ENCODE peak calls at places on chromosome 10, in six cellular contexts. One of them, this sample, is unnamed.

GRCh38 chr10:74586088-74586585 is 240.3 kb upstream of the KAT6B start:
- DNase-seq in right cardiac atrium: no peak
- DNase-seq in left ventricle myocardium inferior: no peak
- DNase-seq in colonic mucosa: no peak
- DNase-seq in body of pancreas: peak
- DNase-seq in ovary: no peak
- DNase-seq in this sample: no peak

GRCh38 chr10:113987805-113988204 is 55.9 kb upstream of the ADRB1 start:
- DNase-seq in right cardiac atrium: no peak
- DNase-seq in left ventricle myocardium inferior: no peak
- DNase-seq in colonic mucosa: no peak
- DNase-seq in body of pancreas: no peak
- DNase-seq in ovary: no peak
- DNase-seq in this sample: no peak

GRCh38 chr10:63708421-63708820 is 187.2 kb downstream of the REEP3 start:
- DNase-seq in right cardiac atrium: no peak
- DNase-seq in left ventricle myocardium inferior: no peak
- DNase-seq in colonic mucosa: no peak
- DNase-seq in body of pancreas: no peak
- DNase-seq in ovary: no peak
- DNase-seq in this sample: no peak

GRCh38 chr10:98463022-98463421 is 16.3 kb upstream of the HPS1 start:
- DNase-seq in right cardiac atrium: no peak
- DNase-seq in left ventricle myocardium inferior: no peak
- DNase-seq in colonic mucosa: no peak
- DNase-seq in body of pancreas: no peak
- DNase-seq in ovary: no peak
- DNase-seq in this sample: no peak

GRCh38 chr10:74032900-74033655 is 35.2 kb downstream of the VCL start:
- DNase-seq in right cardiac atrium: no peak
- DNase-seq in left ventricle myocardium inferior: no peak
- DNase-seq in colonic mucosa: no peak
- DNase-seq in body of pancreas: no peak
- DNase-seq in ovary: no peak
- DNase-seq in this sample: no peak

GRCh38 chr10:95810198-95810976 is 54.4 kb downstream of the ENTPD1 start:
- DNase-seq in right cardiac atrium: peak
- DNase-seq in left ventricle myocardium inferior: no peak
- DNase-seq in colonic mucosa: no peak
- DNase-seq in body of pancreas: no peak
- DNase-seq in ovary: no peak
- DNase-seq in this sample: no peak

GRCh38 chr10:29588640-29589421 is 45.9 kb downstream of the SVIL start:
- DNase-seq in right cardiac atrium: no peak
- DNase-seq in left ventricle myocardium inferior: no peak
- DNase-seq in colonic mucosa: no peak
- DNase-seq in body of pancreas: no peak
- DNase-seq in ovary: no peak
- DNase-seq in this sample: no peak

GRCh38 chr10:32948451-32948850 is 9.6 kb downstream of the ITGB1 start:
- DNase-seq in right cardiac atrium: no peak
- DNase-seq in left ventricle myocardium inferior: no peak
- DNase-seq in colonic mucosa: no peak
- DNase-seq in body of pancreas: no peak
- DNase-seq in ovary: no peak
- DNase-seq in this sample: no peak

DNA sequence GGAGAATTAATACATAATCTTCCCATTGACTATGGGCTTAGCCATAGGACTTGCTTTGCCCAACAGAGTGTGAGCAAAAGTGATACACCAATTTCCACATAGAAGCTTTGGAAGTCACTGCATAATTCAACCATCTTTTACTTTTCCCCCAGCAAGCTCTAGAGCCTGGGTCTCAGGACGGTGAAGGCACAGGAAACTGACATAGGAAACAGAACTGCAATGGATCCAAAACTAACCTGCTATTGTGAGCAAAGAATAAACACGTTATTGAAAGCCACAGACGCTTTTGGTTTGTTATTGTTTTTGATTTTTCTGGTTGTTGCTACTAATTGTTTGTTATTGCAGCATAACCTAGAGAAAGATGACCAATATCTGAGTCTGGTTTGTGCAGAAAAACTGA is 53.0 kb downstream of the CUBN start:
- DNase-seq in right cardiac atrium: no peak
- DNase-seq in left ventricle myocardium inferior: no peak
- DNase-seq in colonic mucosa: no peak
- DNase-seq in body of pancreas: no peak
- DNase-seq in ovary: no peak
- DNase-seq in this sample: no peak
- H3K27ac ChIP-seq in right cardiac atrium: no peak
- H3K27ac ChIP-seq in left ventricle myocardium inferior: peak
- H3K27ac ChIP-seq in colonic mucosa: no peak
- H3K27ac ChIP-seq in body of pancreas: no peak
- H3K27ac ChIP-seq in ovary: no peak
- H3K27ac ChIP-seq in this sample: no peak

GRCh38 chr10:23095404-23095965 is at the start of gene MSRB2:
- DNase-seq in right cardiac atrium: peak
- DNase-seq in left ventricle myocardium inferior: peak
- DNase-seq in colonic mucosa: peak
- DNase-seq in body of pancreas: peak
- DNase-seq in ovary: peak
- DNase-seq in this sample: peak

GRCh38 chr10:23099079-23099478 is 3.7 kb downstream of the MSRB2 start:
- DNase-seq in right cardiac atrium: no peak
- DNase-seq in left ventricle myocardium inferior: no peak
- DNase-seq in colonic mucosa: no peak
- DNase-seq in body of pancreas: no peak
- DNase-seq in ovary: no peak
- DNase-seq in this sample: no peak

GRCh38 chr10:23095966-23096813 is 811 bp downstream of the MSRB2 start:
- DNase-seq in right cardiac atrium: peak
- DNase-seq in left ventricle myocardium inferior: peak
- DNase-seq in colonic mucosa: peak
- DNase-seq in body of pancreas: peak
- DNase-seq in ovary: peak
- DNase-seq in this sample: no peak

GRCh38 chr10:23096814-23097549 is 1.6 kb downstream of the MSRB2 start:
- DNase-seq in right cardiac atrium: no peak
- DNase-seq in left ventricle myocardium inferior: no peak
- DNase-seq in colonic mucosa: no peak
- DNase-seq in body of pancreas: no peak
- DNase-seq in ovary: no peak
- DNase-seq in this sample: peak

GRCh38 chr10:23094786-23095403 is 484 bp upstream of the MSRB2 start:
- DNase-seq in right cardiac atrium: no peak
- DNase-seq in left ventricle myocardium inferior: no peak
- DNase-seq in colonic mucosa: no peak
- DNase-seq in body of pancreas: no peak
- DNase-seq in ovary: no peak
- DNase-seq in this sample: no peak
- H3K4me3 ChIP-seq in right cardiac atrium: peak
- H3K4me3 ChIP-seq in left ventricle myocardium inferior: peak
- H3K4me3 ChIP-seq in colonic mucosa: peak
- H3K4me3 ChIP-seq in body of pancreas: peak
- H3K4me3 ChIP-seq in ovary: peak
- H3K4me3 ChIP-seq in this sample: peak

GRCh38 chr10:50582766-50583762 is 40.7 kb downstream of the SGMS1 start:
- DNase-seq in right cardiac atrium: no peak
- DNase-seq in left ventricle myocardium inferior: no peak
- DNase-seq in colonic mucosa: no peak
- DNase-seq in body of pancreas: no peak
- DNase-seq in ovary: no peak
- DNase-seq in this sample: no peak
- H3K27ac ChIP-seq in right cardiac atrium: peak
- H3K27ac ChIP-seq in left ventricle myocardium inferior: peak
- H3K27ac ChIP-seq in colonic mucosa: no peak
- H3K27ac ChIP-seq in body of pancreas: peak
- H3K27ac ChIP-seq in ovary: no peak
- H3K27ac ChIP-seq in this sample: no peak

DNA sequence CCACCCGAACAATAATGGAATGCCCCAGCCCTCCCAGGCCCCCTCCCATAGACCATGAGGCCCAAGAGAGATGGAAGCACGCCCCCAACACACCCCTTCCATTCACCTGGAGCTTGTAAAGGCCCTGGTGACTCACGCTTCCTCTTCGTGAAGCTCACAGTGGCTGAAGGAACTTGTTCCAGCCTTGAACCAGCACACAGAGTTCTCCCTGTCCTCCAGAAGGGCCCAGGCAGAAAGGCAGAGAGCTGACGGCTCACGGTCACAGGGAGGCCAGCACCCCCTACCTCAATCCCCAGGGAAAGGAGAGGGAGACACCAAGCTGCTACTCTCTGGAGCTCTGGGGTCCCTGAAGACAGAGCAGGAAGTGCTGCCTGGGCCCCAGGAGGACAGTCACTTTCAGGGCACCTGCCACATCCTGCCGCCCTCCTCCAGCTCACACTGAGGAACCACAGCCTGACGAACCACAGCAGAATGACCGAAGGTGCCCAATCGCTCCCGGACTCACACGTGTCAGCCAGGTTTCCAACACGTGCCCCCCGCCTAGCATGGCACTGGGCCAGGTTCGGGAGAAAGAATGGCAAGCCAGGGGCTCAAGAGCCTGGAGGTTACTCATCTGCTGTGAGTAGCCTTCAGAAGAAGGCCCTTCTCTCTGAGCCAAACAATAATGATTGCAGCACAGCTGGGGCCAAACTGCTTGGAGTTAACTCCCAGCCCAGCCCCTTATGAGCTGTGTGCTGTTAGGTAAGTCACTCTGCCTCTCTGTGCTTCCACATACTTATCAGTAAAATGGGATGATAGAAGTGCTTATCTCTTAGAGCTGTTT is 52.8 kb downstream of the DLG5 start:
- DNase-seq in right cardiac atrium: peak
- DNase-seq in left ventricle myocardium inferior: no peak
- DNase-seq in colonic mucosa: peak
- DNase-seq in body of pancreas: peak
- DNase-seq in ovary: peak
- DNase-seq in this sample: no peak
- H3K4me3 ChIP-seq in right cardiac atrium: no peak
- H3K4me3 ChIP-seq in left ventricle myocardium inferior: no peak
- H3K4me3 ChIP-seq in colonic mucosa: no peak
- H3K4me3 ChIP-seq in body of pancreas: no peak
- H3K4me3 ChIP-seq in ovary: no peak
- H3K4me3 ChIP-seq in this sample: no peak

DNA sequence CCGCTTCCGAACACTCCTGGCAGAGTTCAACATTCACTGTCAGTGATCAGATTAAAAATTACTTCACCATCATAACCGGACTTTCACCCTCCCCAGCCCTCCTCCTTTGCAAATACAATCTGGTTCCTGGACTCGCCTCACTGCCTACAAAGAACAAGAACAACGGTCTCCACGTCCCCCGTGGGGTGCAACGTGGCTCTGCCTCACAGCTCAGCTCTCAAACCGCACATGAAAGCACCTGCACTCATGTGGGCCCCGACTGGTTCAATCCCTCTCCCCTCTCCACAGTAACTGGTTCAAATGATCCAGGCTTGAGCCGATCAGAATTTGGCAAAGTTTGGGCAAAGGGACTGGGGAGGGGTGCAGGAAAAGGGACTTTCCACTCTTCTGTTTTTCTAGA is 21.0 kb downstream of the ASB13 start:
- DNase-seq in right cardiac atrium: peak
- DNase-seq in left ventricle myocardium inferior: peak
- DNase-seq in colonic mucosa: peak
- DNase-seq in body of pancreas: peak
- DNase-seq in ovary: no peak
- DNase-seq in this sample: no peak
- H3K27ac ChIP-seq in right cardiac atrium: peak
- H3K27ac ChIP-seq in left ventricle myocardium inferior: peak
- H3K27ac ChIP-seq in colonic mucosa: peak
- H3K27ac ChIP-seq in body of pancreas: peak
- H3K27ac ChIP-seq in ovary: no peak
- H3K27ac ChIP-seq in this sample: no peak

GRCh38 chr10:128047991-128048826 is 78.0 kb downstream of the MKI67 start:
- DNase-seq in right cardiac atrium: no peak
- DNase-seq in left ventricle myocardium inferior: no peak
- DNase-seq in colonic mucosa: peak
- DNase-seq in body of pancreas: no peak
- DNase-seq in ovary: no peak
- DNase-seq in this sample: no peak

GRCh38 chr10:128047337-128047736 is 78.9 kb downstream of the MKI67 start:
- DNase-seq in right cardiac atrium: peak
- DNase-seq in left ventricle myocardium inferior: peak
- DNase-seq in colonic mucosa: peak
- DNase-seq in body of pancreas: peak
- DNase-seq in ovary: no peak
- DNase-seq in this sample: no peak

GRCh38 chr10:128050117-128050516 is 76.1 kb downstream of the MKI67 start:
- DNase-seq in right cardiac atrium: no peak
- DNase-seq in left ventricle myocardium inferior: no peak
- DNase-seq in colonic mucosa: no peak
- DNase-seq in body of pancreas: no peak
- DNase-seq in ovary: no peak
- DNase-seq in this sample: no peak

GRCh38 chr10:128050937-128051336 is 75.3 kb downstream of the MKI67 start:
- DNase-seq in right cardiac atrium: no peak
- DNase-seq in left ventricle myocardium inferior: no peak
- DNase-seq in colonic mucosa: no peak
- DNase-seq in body of pancreas: no peak
- DNase-seq in ovary: no peak
- DNase-seq in this sample: no peak

DNA sequence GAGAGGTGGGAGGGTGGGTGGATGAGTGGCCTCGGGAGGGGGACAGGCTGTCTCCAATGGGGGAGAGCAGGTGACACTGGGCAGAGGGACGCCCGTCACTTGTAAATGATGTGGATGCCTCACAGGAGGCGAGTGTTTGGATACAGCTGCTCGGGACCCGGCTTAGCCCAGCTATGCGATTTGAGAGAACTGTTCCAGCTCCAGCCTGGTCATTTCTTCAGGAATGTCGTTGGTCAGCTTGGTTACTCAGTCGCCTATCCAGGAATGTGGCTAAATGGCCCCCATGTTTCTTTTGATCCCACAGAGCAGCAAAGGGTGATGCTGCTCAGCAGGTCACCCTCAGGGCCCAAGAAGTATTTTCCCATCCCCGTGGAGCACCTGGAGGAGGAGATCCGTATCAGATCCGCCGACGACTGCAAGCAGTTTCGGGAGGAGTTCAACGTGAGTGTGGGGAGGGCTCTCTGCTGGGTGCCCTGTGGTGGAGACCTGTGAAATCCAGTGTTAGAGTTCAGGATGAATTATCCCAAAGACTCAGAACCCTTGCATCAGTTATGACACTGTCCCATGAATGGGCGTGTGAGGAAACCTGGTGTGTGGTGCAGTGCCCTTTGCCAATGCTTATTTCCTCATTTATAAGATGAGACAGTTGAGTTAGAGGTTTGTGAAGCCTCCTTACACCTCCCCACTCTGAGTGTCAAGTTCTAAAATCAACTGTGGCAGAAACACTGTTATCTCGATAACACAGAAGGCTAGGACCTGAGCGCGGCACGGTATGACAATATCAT is 76.8 kb downstream of the MKI67 start:
- DNase-seq in right cardiac atrium: no peak
- DNase-seq in left ventricle myocardium inferior: no peak
- DNase-seq in colonic mucosa: no peak
- DNase-seq in body of pancreas: no peak
- DNase-seq in ovary: no peak
- DNase-seq in this sample: no peak
- H3K4me3 ChIP-seq in right cardiac atrium: no peak
- H3K4me3 ChIP-seq in left ventricle myocardium inferior: peak
- H3K4me3 ChIP-seq in colonic mucosa: peak
- H3K4me3 ChIP-seq in body of pancreas: no peak
- H3K4me3 ChIP-seq in ovary: no peak
- H3K4me3 ChIP-seq in this sample: no peak

GRCh38 chr10:34933676-34934075 is 118.6 kb upstream of the PARD3 start:
- DNase-seq in right cardiac atrium: peak
- DNase-seq in left ventricle myocardium inferior: peak
- DNase-seq in colonic mucosa: no peak
- DNase-seq in body of pancreas: peak
- DNase-seq in ovary: peak
- DNase-seq in this sample: no peak
- H3K27ac ChIP-seq in right cardiac atrium: no peak
- H3K27ac ChIP-seq in left ventricle myocardium inferior: peak
- H3K27ac ChIP-seq in colonic mucosa: no peak
- H3K27ac ChIP-seq in body of pancreas: peak
- H3K27ac ChIP-seq in ovary: no peak
- H3K27ac ChIP-seq in this sample: no peak